ENCODE peak calls at places on chromosomes 11 and 22, in seven cellular contexts. W is HL-60, J is kidney, Z is endothelial cell of umbilical vein, Q is BJ, H is choroid plexus epithelial cell, U is brain microvascular endothelial cell. B is an unnamed sample.

GRCh38 chr11:45801723-45802315 is 3.1 kb upstream of the SLC35C1 start:
- DNase-seq in W (no peak), J (no peak), Z (peak), Q (no peak), H (peak), U (no peak), B (peak)

GRCh38 chr11:132111781-132112380 is 741.5 kb downstream of the NTM start:
- DNase-seq in W (no peak), J (no peak), Z (peak), Q (peak), H (peak), U (peak), B (no peak)

GRCh38 chr11:10906521-10906920 is 48.7 kb upstream of the ZBED5 start:
- DNase-seq in W (no peak), J (no peak), Z (peak), Q (peak), H (peak), U (peak), B (no peak)

GRCh38 chr11:114229062-114229450 is 67.1 kb upstream of the NNMT start:
- DNase-seq in W (no peak), J (no peak), Z (no peak), Q (no peak), H (no peak), U (no peak), B (no peak)

GRCh38 chr11:103035656-103036434 is 56.1 kb downstream of the DCUN1D5 start:
- DNase-seq in W (peak), J (no peak), Z (peak), Q (peak), H (peak), U (peak), B (no peak)

GRCh38 chr11:11036185-11037161 is 178.6 kb upstream of the ZBED5 start:
- DNase-seq in W (peak), J (no peak), Z (peak), Q (no peak), H (peak), U (peak), B (no peak)

GRCh38 chr11:120893431-120894206 is 130.3 kb upstream of the TBCEL start:
- DNase-seq in W (no peak), J (no peak), Z (no peak), Q (no peak), H (no peak), U (no peak), B (no peak)

GRCh38 chr11:35602979-35603378 is 15.3 kb upstream of the FJX1 start:
- DNase-seq in W (no peak), J (no peak), Z (no peak), Q (no peak), H (no peak), U (no peak), B (no peak)

GRCh38 chr22:18970948-18971315 is 34.8 kb upstream of the PRODH start:
- DNase-seq in W (no peak), J (peak), Z (no peak), Q (no peak), H (no peak), U (no peak), B (no peak)

GRCh38 chr22:31683181-31684105 is 21.4 kb upstream of the PISD start:
- DNase-seq in W (no peak), J (peak), Z (no peak), Q (no peak), H (no peak), U (no peak), B (no peak)

GRCh38 chr11:92759571-92760214 is 209.8 kb upstream of the MTNR1B start:
- DNase-seq in W (no peak), J (no peak), Z (no peak), Q (no peak), H (no peak), U (no peak), B (no peak)

DNA sequence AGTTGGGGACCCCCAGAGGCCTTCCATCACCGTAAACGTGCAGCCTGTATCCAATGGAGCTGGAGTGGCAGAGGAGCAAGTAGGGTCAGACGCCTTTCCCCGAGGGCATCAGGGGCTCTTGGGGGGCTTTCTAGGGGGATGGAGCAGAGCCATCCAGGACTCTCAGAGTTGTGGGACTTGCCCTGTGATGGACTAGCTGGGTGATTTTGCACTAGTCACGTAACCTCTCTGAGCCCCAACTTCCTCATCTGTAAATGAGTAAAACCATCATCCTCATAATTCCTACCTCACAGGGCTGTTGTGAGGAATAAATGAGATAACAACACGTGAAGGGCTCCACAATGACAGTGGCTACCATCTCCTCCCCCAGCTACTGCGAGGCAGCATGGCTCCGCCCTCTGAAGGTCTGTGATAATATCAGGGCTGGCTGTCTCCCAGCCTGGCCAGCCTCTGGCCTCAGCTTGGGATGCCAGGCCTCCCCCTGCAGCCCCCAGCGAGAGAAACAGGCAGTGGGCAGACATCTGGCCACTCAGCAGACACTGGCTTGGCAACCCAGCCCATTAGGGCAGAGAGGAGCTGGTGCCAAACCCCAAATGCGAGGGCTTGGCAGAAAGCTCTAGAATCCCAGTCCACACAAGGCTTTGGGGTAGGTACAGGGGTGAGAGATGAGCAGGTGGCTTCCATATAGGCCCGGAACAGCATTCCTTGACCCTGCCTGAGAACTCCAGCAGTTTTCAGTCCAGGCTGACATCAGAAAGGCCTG is 6.7 kb downstream of the USP2 start:
- DNase-seq in W (no peak), J (peak), Z (no peak), Q (no peak), H (no peak), U (no peak), B (no peak)
- H3K4me3 ChIP-seq in W (no peak), J (no peak), Z (no peak), Q (no peak), H (no peak), U (no peak), B (no peak)

DNA sequence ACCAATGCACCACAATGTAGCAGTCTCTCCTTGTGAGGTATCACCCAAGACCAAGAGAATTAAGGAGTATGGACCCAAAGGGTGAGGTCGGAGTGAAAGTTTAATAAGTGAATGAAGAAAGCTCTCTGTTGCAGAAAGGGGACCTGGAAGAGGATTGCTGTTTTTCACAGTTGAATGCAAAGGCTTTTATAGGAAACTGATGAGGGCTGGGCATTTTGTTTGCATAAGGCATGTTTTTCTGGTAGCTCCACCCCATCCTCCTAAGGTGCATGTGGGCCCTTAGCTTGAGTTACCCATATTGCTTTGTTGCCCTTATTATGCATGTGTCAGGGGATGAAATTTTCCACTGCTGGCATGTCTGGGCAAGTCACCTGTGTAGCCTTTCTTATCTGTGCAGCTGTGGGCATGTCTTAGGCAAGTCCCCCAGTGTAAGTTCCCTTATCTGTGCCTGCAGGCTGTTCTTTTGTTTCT is 64.7 kb downstream of the BDNF start:
- DNase-seq in W (no peak), J (no peak), Z (no peak), Q (no peak), H (no peak), U (no peak), B (no peak)
- H3K4me3 ChIP-seq in W (no peak), J (no peak), Z (no peak), Q (no peak), H (no peak), U (no peak), B (no peak)

GRCh38 chr22:45577746-45578523 is 75.3 kb downstream of the FBLN1 start:
- DNase-seq in W (peak), J (peak), Z (peak), Q (no peak), H (peak), U (peak), B (peak)
- H3K4me3 ChIP-seq in W (no peak), J (no peak), Z (no peak), Q (no peak), H (no peak), U (no peak), B (no peak)

GRCh38 chr11:77193915-77194830 is 66.1 kb downstream of the MYO7A start:
- DNase-seq in W (no peak), J (peak), Z (no peak), Q (no peak), H (no peak), U (no peak), B (no peak)

GRCh38 chr11:77193167-77193566 is 65.1 kb downstream of the MYO7A start:
- DNase-seq in W (no peak), J (no peak), Z (no peak), Q (no peak), H (no peak), U (no peak), B (no peak)

GRCh38 chr11:77190331-77191075 is 62.5 kb downstream of the MYO7A start:
- DNase-seq in W (no peak), J (peak), Z (no peak), Q (no peak), H (no peak), U (no peak), B (no peak)

GRCh38 chr11:77191429-77191822 is 63.4 kb downstream of the MYO7A start:
- DNase-seq in W (no peak), J (peak), Z (no peak), Q (no peak), H (no peak), U (no peak), B (no peak)

DNA sequence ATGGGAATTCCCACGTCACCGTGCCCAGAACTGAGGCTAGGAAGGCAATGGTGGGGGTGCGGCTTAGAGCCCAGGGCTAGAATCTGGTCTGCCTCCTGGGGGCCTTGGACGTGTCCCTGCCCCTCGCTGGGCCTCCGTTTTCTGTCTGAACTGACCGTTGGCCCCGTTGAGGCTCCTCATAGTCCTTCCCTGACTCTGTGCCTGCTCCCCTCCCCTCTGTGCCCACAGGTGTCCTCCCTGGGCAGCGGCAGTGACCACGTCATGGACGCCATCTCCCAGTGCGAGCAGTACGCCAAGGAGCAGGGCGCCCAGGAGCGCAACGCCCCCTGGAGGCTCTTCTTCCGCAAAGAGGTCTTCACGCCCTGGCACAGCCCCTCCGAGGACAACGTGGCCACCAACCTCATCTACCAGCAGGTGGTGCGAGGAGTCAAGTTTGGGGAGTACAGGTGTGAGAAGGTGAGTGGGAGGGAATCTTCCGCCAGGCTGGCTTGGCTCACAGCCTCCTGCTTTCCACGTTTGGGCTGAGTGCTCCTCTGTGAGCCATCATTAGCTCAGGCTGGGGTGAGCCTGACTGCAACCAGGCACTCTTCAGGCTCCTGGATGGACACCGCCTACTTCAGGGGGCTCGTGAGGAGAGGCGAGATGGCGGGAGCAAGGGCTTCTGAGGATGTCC is 63.9 kb downstream of the MYO7A start:
- DNase-seq in W (no peak), J (peak), Z (no peak), Q (no peak), H (peak), U (peak), B (peak)
- H3K4me3 ChIP-seq in W (no peak), J (no peak), Z (no peak), Q (no peak), H (no peak), U (no peak), B (no peak)

DNA sequence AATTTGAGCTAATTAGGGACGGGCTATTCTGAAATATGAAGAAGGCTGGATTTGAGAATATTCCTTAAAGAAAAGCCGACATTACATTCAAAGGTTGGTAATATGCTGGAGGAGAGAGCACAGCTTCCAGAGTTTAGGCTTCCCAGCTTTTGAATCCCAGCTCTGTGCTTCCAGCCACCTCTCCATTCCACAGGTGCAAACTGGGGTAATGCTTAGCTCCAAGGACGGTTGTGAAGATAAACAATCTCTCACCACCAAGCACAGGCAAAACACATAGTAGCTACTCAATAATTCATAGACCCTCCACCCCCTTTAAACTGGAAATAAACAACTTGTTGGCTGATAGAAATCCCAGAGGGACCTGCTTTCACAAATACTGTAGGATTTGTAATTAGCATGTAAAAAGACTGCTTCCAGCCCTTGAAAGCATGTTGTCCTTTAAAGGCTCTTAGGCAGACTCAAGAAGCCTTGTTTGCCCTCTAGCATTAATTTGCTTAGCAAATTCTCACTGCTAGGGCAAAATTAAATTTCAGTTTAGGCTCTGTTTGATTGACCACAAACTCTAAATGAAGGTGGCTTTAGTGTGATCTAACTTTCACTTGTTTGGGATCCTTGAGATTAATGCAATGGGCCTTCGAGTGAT is 24.6 kb upstream of the SESN3 start:
- DNase-seq in W (no peak), J (no peak), Z (no peak), Q (no peak), H (no peak), U (no peak), B (no peak)
- H3K4me3 ChIP-seq in W (no peak), J (no peak), Z (no peak), Q (no peak), H (no peak), U (no peak), B (no peak)

DNA sequence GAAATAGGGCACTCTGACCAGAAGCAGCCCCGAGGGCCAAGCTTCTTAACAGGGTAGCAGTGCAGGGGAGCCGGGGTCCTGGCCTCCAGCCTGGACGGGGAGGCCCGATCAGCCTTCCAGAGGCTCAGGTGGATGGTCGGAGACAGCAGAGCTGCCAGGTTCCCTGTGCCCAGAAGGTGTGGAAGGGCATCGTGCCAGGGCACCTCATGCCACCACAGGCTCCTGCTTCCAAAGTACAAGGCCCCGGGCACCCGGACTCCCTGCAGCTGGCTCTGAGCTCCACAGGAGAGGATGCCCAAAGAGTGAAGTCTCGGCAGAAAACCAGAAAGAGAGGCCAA is 14.3 kb downstream of the EHD1 start:
- DNase-seq in W (no peak), J (no peak), Z (no peak), Q (no peak), H (no peak), U (no peak), B (no peak)
- H3K4me3 ChIP-seq in W (no peak), J (no peak), Z (no peak), Q (no peak), H (no peak), U (no peak), B (peak)

DNA sequence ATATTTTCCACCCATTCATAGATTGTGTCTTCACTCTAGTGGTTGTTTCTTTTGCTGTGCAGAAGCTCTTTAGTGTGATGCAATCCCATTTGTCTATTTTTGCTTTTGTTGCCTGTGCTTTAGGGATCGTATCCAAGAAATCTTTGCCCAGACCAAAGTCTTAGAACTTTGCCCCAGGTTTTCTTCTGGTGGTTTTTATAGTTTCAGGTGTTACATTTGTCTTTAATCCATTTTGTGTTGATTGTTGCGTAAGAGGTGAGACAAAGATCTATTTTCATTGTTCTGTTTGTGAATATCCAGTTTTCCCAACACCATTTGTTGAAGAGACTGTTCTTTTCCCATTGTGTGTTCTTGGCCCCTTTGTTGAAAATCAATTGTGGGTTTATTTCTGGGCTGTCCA is 6.4 kb downstream of the IL10RA start:
- DNase-seq in W (no peak), J (no peak), Z (no peak), Q (no peak), H (no peak), U (no peak), B (no peak)
- H3K4me3 ChIP-seq in W (no peak), J (no peak), Z (no peak), Q (no peak), H (no peak), U (no peak), B (no peak)

DNA sequence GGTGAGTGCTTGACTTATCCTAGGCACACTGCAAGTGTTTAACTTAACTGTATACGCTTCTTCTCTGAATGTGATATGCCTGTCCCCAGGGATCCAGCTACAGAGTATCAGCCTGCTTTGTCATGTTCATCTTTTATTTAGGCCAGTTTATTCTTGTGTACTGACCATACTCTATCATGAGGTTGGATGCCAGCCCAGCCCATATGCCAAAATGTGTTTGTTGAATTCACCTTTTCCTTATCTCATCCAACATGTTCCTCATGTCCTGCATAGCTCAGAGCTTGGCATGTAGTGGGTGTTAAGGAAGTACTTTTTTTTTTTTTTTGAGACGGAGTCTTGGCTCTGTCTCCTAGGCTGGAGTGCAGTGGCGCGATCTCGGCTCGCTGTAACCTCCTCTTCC is 116.2 kb downstream of the NCAM1 start:
- DNase-seq in W (no peak), J (no peak), Z (no peak), Q (no peak), H (no peak), U (no peak), B (peak)
- H3K4me3 ChIP-seq in W (no peak), J (no peak), Z (no peak), Q (no peak), H (no peak), U (no peak), B (no peak)